ENCODE peak calls at places on chromosome 7, in four cellular contexts. M, B, K and Z are unnamed samples.

GRCh38 chr7:30166155-30166840 is 31.5 kb downstream of the MTURN start:
- DNase-seq in M (no peak), B (peak; percentile 41), K (no peak), Z (no peak)

GRCh38 chr7:124459101-124460052 is 306.2 kb downstream of the GPR37 start:
- DNase-seq in M (peak; percentile 60), B (no peak), K (no peak), Z (peak; percentile 8)

GRCh38 chr7:98737176-98737575 is 120.1 kb downstream of the NPTX2 start:
- DNase-seq in M (no peak), B (no peak), K (no peak), Z (no peak)

GRCh38 chr7:28575241-28575643 is 162.9 kb downstream of the CREB5 start:
- DNase-seq in M (peak; percentile 58), B (no peak), K (peak; percentile 67), Z (no peak)

GRCh38 chr7:128318696-128319095 is 25.0 kb downstream of the RBM28 start:
- DNase-seq in M (no peak), B (no peak), K (no peak), Z (no peak)

GRCh38 chr7:26813426-26813825 is 51.0 kb downstream of the SKAP2 start:
- DNase-seq in M (no peak), B (no peak), K (peak; percentile 4), Z (peak; percentile 13)

GRCh38 chr7:151796871-151797270 is 80.0 kb downstream of the PRKAG2 start:
- DNase-seq in M (no peak), B (peak; percentile 52), K (no peak), Z (no peak)

GRCh38 chr7:132065193-132065972 is 509.0 kb upstream of the PODXL start:
- DNase-seq in M (peak; percentile 97), B (no peak), K (peak; percentile 96), Z (peak; percentile 96)

GRCh38 chr7:106041140-106041717 is 70.9 kb downstream of the SYPL1 start:
- DNase-seq in M (peak; percentile 45), B (peak; percentile 42), K (peak; percentile 50), Z (peak; percentile 40)

GRCh38 chr7:42876182-42877068 is 35.4 kb downstream of the C7orf25 start:
- DNase-seq in M (peak; percentile 81), B (peak; percentile 63), K (peak; percentile 67), Z (peak; percentile 71)

GRCh38 chr7:74452748-74453320 is 872 bp upstream of the GTF2IRD1 start:
- DNase-seq in M (peak; percentile 77), B (no peak), K (no peak), Z (peak; percentile 34)

GRCh38 chr7:35697414-35698175 is 2.7 kb upstream of the HERPUD2 start:
- DNase-seq in M (peak; percentile 82), B (no peak), K (peak; percentile 50), Z (peak; percentile 36)

GRCh38 chr7:314853-315252 is 24.9 kb downstream of the FOXL3 start:
- DNase-seq in M (no peak), B (no peak), K (no peak), Z (no peak)

GRCh38 chr7:80468931-80469714 is 42.7 kb downstream of the GNAT3 start:
- DNase-seq in M (no peak), B (no peak), K (no peak), Z (peak; percentile 26)

GRCh38 chr7:92633211-92633906 is 43.2 kb upstream of the FAM133B start:
- DNase-seq in M (peak; percentile 88), B (no peak), K (peak; percentile 88), Z (peak; percentile 94)

DNA sequence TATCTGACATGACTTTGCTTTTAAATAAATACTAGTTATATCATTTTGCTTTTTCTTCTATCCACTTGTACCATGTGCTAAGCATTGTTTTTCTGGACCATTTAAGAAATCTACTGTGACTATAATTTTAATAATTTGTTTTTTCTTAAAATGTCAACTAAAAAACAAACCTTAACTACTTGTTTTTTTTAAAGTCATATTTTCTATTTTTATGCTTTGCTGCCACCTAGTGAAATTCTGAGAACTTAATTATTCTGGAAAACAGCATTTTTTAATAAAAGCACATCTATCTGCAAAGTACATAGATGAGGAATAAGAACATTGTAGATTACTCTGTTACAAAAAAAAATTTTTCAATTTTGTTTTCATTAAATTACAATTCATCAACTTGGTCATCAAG is 47.4 kb downstream of the ORC5 start:
- DNase-seq in M (peak; percentile 24), B (no peak), K (no peak), Z (peak; percentile 60)
- TF ChIP-seq CTCF in M (no peak), B (no peak), K (no peak), Z (peak; percentile 37)

GRCh38 chr7:77536017-77536412 is 1.1 kb upstream of the PTPN12 start:
- DNase-seq in M (no peak), B (no peak), K (no peak), Z (no peak)
- H3K4me3 ChIP-seq in M (peak overlapping the region; percentile 83), B (peak overlapping the region; percentile 80), K (peak overlapping the region; percentile 75), Z (peak overlapping the region; percentile 82)

GRCh38 chr7:134905375-134905774 is 80.9 kb upstream of the AGBL3 start:
- DNase-seq in M (peak; percentile 94), B (peak; percentile 29), K (peak; percentile 81), Z (peak; percentile 95)
- TF ChIP-seq CTCF in M (peak; percentile 32), B (no peak), K (peak; percentile 71), Z (peak; percentile 49)

GRCh38 chr7:33814958-33815735 is 90.2 kb upstream of the BMPER start:
- DNase-seq in M (no peak), B (no peak), K (no peak), Z (no peak)
- H3K4me3 ChIP-seq in M (no peak overlapping the region), B (no peak overlapping the region), K (no peak overlapping the region), Z (no peak overlapping the region)